ENCODE peak calls at places on chromosomes 12 and 14, in seven cellular contexts. V is neuronal stem cell, B is IMR-90, H is H9, Q is H1, K is trophoblast cell, S is mesenchymal stem cell. M is an unnamed sample.

GRCh38 chr14:89973234-89973823 is 17.6 kb downstream of the TDP1 start:
- DNase-seq in K (peak; percentile 53), V (peak; percentile 46), B (peak; percentile 69), Q (peak; percentile 77), S (peak; percentile 76), H (peak; percentile 70), M (peak; percentile 80)

GRCh38 chr12:60173213-60174170 is 577.7 kb downstream of the SLC16A7 start:
- DNase-seq in K (no peak), S (no peak), V (no peak), H (no peak), Q (no peak), B (no peak), M (no peak)

GRCh38 chr12:122977153-122977552 is 2.1 kb downstream of the OGFOD2 start:
- DNase-seq in B (no peak), K (no peak), Q (no peak), V (no peak), S (no peak), H (no peak), M (no peak)

GRCh38 chr12:32659908-32660440 is 19.1 kb upstream of the DNM1L start:
- DNase-seq in Q (peak; percentile 43), V (no peak), H (no peak), B (no peak), K (no peak), S (peak; percentile 28), M (peak; percentile 13)

GRCh38 chr12:53313996-53314395 is 7.4 kb downstream of the AAAS start:
- DNase-seq in S (no peak), Q (no peak), V (no peak), K (no peak), B (no peak), H (no peak), M (no peak)

GRCh38 chr12:49345840-49346658 is 639 bp upstream of the DNAJC22 start:
- DNase-seq in V (no peak), H (peak; percentile 54), S (no peak), B (no peak), K (no peak), Q (peak; percentile 74), M (peak; percentile 43)

GRCh38 chr14:37194698-37195097 is 3.0 kb upstream of the MIPOL1 start:
- DNase-seq in H (no peak), K (no peak), B (no peak), V (no peak), S (peak; percentile 24), Q (no peak), M (no peak)

GRCh38 chr12:94570161-94570560 is 80.2 kb downstream of the TMCC3 start:
- DNase-seq in H (no peak), S (no peak), V (no peak), K (no peak), B (peak; percentile 28), Q (no peak), M (no peak)

GRCh38 chr14:24741871-24742270 is 107.9 kb upstream of the GZMB start:
- DNase-seq in V (no peak), K (no peak), H (no peak), B (peak; percentile 15), Q (no peak), S (no peak), M (no peak)

GRCh38 chr12:2553388-2554126 is 241.2 kb upstream of the FKBP4 start:
- DNase-seq in V (no peak), S (no peak), H (no peak), B (no peak), K (no peak), Q (no peak), M (no peak)

GRCh38 chr12:2551514-2551913 is 243.3 kb upstream of the FKBP4 start:
- DNase-seq in K (no peak), H (no peak), B (no peak), V (no peak), Q (no peak), S (no peak), M (peak; percentile 25)

GRCh38 chr12:2551097-2551496 is 243.7 kb upstream of the FKBP4 start:
- DNase-seq in Q (no peak), S (no peak), V (no peak), H (no peak), K (no peak), B (no peak), M (peak; percentile 28)

GRCh38 chr12:2550470-2551090 is 244.2 kb upstream of the FKBP4 start:
- DNase-seq in V (no peak), Q (no peak), K (no peak), B (no peak), S (no peak), H (no peak), M (no peak)

GRCh38 chr12:2552000-2552399 is 242.8 kb upstream of the FKBP4 start:
- DNase-seq in H (no peak), S (no peak), V (no peak), Q (no peak), B (no peak), K (no peak), M (no peak)
- H3K27me3 ChIP-seq in H (no peaks in the 10 kb centered on the region), S (peaks cover 49% of the 10 kb centered on the region), V (no peaks in the 10 kb centered on the region), Q (peaks cover 2% of the 10 kb centered on the region), B (no peaks in the 10 kb centered on the region), K (no peaks in the 10 kb centered on the region), M (no peaks in the 10 kb centered on the region)

GRCh38 chr12:64889434-64890216 is 65.2 kb downstream of the TBC1D30 start:
- DNase-seq in B (peak; percentile 11), K (peak; percentile 93), V (no peak), H (peak; percentile 51), Q (no peak), S (peak; percentile 14), M (peak; percentile 96)

GRCh38 chr12:64883264-64884163 is 59.1 kb downstream of the TBC1D30 start:
- DNase-seq in Q (no peak), S (no peak), V (no peak), K (no peak), H (peak; percentile 43), B (no peak), M (peak; percentile 49)

GRCh38 chr12:64884728-64885127 is 60.3 kb downstream of the TBC1D30 start:
- DNase-seq in S (no peak), V (no peak), Q (no peak), H (no peak), K (no peak), B (no peak), M (no peak)

GRCh38 chr12:64882687-64883086 is 58.2 kb downstream of the TBC1D30 start:
- DNase-seq in V (no peak), B (no peak), H (no peak), S (no peak), Q (no peak), K (no peak), M (no peak)

DNA sequence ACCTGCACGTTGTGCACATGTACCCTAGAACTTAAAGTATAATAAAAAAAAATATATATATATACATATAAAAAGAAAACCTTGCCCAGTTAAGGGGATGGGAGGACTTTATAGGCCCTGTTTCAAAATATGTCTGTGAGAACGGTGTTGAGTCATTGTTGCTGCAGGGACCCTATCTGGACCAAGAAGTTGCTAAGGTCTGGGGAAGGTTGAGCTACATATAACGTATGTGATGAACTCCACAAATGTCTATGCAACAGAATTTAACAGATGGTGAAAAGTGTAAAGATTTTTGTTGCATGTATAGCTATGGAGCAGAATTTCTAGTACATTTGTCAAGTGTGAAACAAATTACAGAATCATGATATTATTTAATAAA is 59.7 kb downstream of the TBC1D30 start:
- DNase-seq in Q (no peak), B (no peak), H (no peak), V (no peak), S (no peak), K (no peak), M (no peak)
- H2AK5ac ChIP-seq in Q (no peak overlapping the region), B (no peak overlapping the region), H (no peak overlapping the region), V (no peak overlapping the region), S (no peak overlapping the region), K (no peak overlapping the region), M (no peak overlapping the region)

DNA sequence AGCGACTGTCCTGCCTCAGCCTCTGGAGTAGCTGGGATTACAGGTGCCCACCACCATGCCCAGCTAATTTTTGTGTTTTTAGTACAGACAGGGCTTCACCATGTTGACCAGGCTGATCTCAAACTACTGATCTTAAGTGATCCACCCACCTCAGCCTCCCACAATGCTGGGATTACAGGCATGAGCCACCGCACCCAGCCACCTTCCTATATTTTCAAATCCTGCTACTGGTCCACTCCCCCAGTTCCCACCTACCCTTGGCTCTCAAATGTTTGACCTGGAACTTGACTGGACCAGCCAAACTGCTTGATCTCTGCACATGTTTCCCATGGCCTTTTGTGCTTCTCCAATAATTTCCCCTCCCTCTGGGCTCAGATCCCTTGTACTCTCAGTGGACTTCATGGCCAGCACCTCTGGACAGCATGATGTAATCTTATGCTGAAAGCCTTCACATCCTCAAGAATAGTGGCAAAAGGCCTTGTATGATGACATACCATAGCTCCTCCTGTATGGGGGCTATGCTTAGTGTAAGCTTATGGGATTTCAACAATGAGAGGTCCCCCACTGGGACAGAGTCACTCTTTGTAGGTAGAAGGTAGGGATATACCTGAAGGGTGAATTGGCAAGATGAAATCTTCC is 2.5 kb upstream of the CCDC184 start:
- DNase-seq in S (no peak), K (no peak), V (no peak), H (no peak), Q (no peak), B (no peak), M (no peak)
- H3K27me3 ChIP-seq in S (peaks cover 83% of the 10 kb centered on the region), K (peaks cover 30% of the 10 kb centered on the region), V (peaks cover 21% of the 10 kb centered on the region), H (peaks cover 15% of the 10 kb centered on the region), Q (peaks cover 38% of the 10 kb centered on the region), B (peaks cover 62% of the 10 kb centered on the region), M (peaks cover 24% of the 10 kb centered on the region)

GRCh38 chr14:59311723-59312122 is 123.3 kb downstream of the DAAM1 start:
- DNase-seq in Q (no peak), K (no peak), S (no peak), V (no peak), H (no peak), B (no peak), M (no peak)

GRCh38 chr14:59314953-59315599 is 126.6 kb downstream of the DAAM1 start:
- DNase-seq in S (no peak), V (no peak), Q (no peak), H (no peak), K (no peak), B (no peak), M (no peak)

GRCh38 chr14:59310644-59311043 is 122.2 kb downstream of the DAAM1 start:
- DNase-seq in B (no peak), H (no peak), V (no peak), K (no peak), S (peak; percentile 77), Q (no peak), M (no peak)

GRCh38 chr14:59314019-59314608 is 125.6 kb downstream of the DAAM1 start:
- DNase-seq in B (no peak), H (no peak), V (no peak), Q (no peak), S (no peak), K (no peak), M (no peak)

GRCh38 chr14:59313063-59314018 is 124.9 kb downstream of the DAAM1 start:
- DNase-seq in B (no peak), V (no peak), S (no peak), Q (no peak), K (no peak), H (no peak), M (no peak)
- H2AK5ac ChIP-seq in B (no peak overlapping the region), V (no peak overlapping the region), S (no peak overlapping the region), Q (no peak overlapping the region), K (no peak overlapping the region), H (no peak overlapping the region), M (no peak overlapping the region)

M was measured in mesendoderm.